ENCODE peak calls at places on chromosome 5, in ten cellular contexts. Y is posterior cingulate gyrus; B is HT1080; M is A549; P is ELR; A is HFF-Myc; N is retina; H is KBM-7; F is stimulated activated CD4-positive, alpha-beta T cell treated with anti-CD3 and anti-CD28 coated beads, Interleukin-1b, Interleukin-23, amount 100 ng/mL, for 48 hours; L is choroid plexus epithelial cell. S is an unnamed sample.

GRCh38 chr5:79517601-79518000 is 3.7 kb upstream of the HOMER1 start:
- DNase-seq in A (no peak), F (no peak), N (no peak), B (no peak), H (peak), L (no peak), M (no peak), Y (no peak), P (no peak), S (no peak)

GRCh38 chr5:159849437-159850191 is 66.7 kb upstream of the ADRA1B start:
- DNase-seq in P (peak), L (peak), B (peak), F (no peak), Y (no peak), N (no peak), M (no peak), A (peak), H (no peak), S (peak)

GRCh38 chr5:172165465-172165864 is 22.6 kb downstream of the STK10 start:
- DNase-seq in P (no peak), L (no peak), F (no peak), A (no peak), Y (no peak), H (no peak), B (no peak), M (no peak), N (no peak), S (no peak)

GRCh38 chr5:13251623-13252367 is 692.7 kb downstream of the DNAH5 start:
- DNase-seq in L (no peak), M (no peak), H (peak), P (peak), B (peak), F (no peak), A (no peak), Y (no peak), N (no peak), S (no peak)

GRCh38 chr5:69213513-69214215 is 21.0 kb upstream of the CDK7 start:
- DNase-seq in Y (no peak), N (no peak), H (no peak), L (peak), M (no peak), F (no peak), A (peak), P (peak), B (peak), S (peak)

GRCh38 chr5:6029811-6030271 is 348.5 kb downstream of the MED10 start:
- DNase-seq in P (no peak), B (no peak), L (no peak), N (no peak), M (no peak), F (no peak), Y (no peak), H (no peak), A (no peak), S (no peak)

GRCh38 chr5:173984218-173984617 is 4.8 kb upstream of the C5orf47 start:
- DNase-seq in P (peak), Y (no peak), M (no peak), N (no peak), F (no peak), H (no peak), B (no peak), L (peak), A (no peak), S (no peak)

GRCh38 chr5:15252331-15252730 is 247.6 kb upstream of the FBXL7 start:
- DNase-seq in F (no peak), L (no peak), H (no peak), A (no peak), P (peak), Y (no peak), B (peak), N (no peak), M (no peak), S (no peak)

GRCh38 chr5:131997026-131997726 is 14.3 kb downstream of the ACSL6 start:
- DNase-seq in Y (no peak), H (no peak), P (no peak), B (no peak), L (no peak), F (no peak), N (no peak), M (no peak), A (no peak), S (no peak)

GRCh38 chr5:131393498-131393968 is 129.7 kb downstream of the CDC42SE2 start:
- DNase-seq in Y (no peak), H (no peak), F (no peak), A (no peak), M (no peak), B (no peak), L (no peak), N (no peak), P (no peak), S (no peak)

GRCh38 chr5:42108468-42108867 is 183.4 kb downstream of the FBXO4 start:
- DNase-seq in A (no peak), H (no peak), N (no peak), B (no peak), P (no peak), F (no peak), Y (no peak), L (no peak), M (no peak), S (no peak)

S was measured in foreskin keratinocyte.